ENCODE peak calls at places on chromosomes 7 and 10, in five cellular contexts. H is stomach, I is uterus, F is heart left ventricle, J is IMR-90. Z is an unnamed sample.

GRCh38 chr10:62895058-62895457 is 78.9 kb upstream of the EGR2 start:
- DNase-seq in H (no peak), I (no peak), F (no peak), J (peak; percentile 4), Z (no peak)

GRCh38 chr7:158950914-158951635 is 94.7 kb downstream of the DYNC2I1 start:
- DNase-seq in H (no peak), I (no peak), F (no peak), J (peak; percentile 5), Z (no peak)

GRCh38 chr7:47295606-47296005 is 286.3 kb downstream of the TNS3 start:
- DNase-seq in H (no peak), I (no peak), F (no peak), J (no peak), Z (no peak)

GRCh38 chr10:64059884-64060283 is 538.7 kb downstream of the REEP3 start:
- DNase-seq in H (no peak), I (no peak), F (no peak), J (no peak), Z (no peak)

GRCh38 chr10:129743738-129744133 is 220.3 kb downstream of the EBF3 start:
- DNase-seq in H (peak; percentile 14), I (peak; percentile 1), F (no peak), J (no peak), Z (no peak)

GRCh38 chr7:43554423-43554822 is 28.5 kb upstream of the STK17A start:
- DNase-seq in H (no peak), I (no peak), F (no peak), J (no peak), Z (no peak)

GRCh38 chr7:479115-479947 is 40.3 kb downstream of the PDGFA start:
- DNase-seq in H (no peak), I (no peak), F (no peak), J (peak; percentile 19), Z (no peak)

GRCh38 chr10:1155791-1156615 is 99.8 kb downstream of the WDR37 start:
- DNase-seq in H (peak; percentile 15), I (no peak), F (no peak), J (no peak), Z (no peak)

GRCh38 chr10:120705306-120705705 is 145.9 kb upstream of the WDR11 start:
- DNase-seq in H (no peak), I (no peak), F (no peak), J (no peak), Z (no peak)

GRCh38 chr10:113666682-113667252 is 2.9 kb upstream of the NRAP start:
- DNase-seq in H (no peak), I (no peak), F (no peak), J (peak; percentile 60), Z (no peak)

GRCh38 chr10:57018452-57018851 is 657.4 kb upstream of the ZWINT start:
- DNase-seq in H (no peak), I (no peak), F (no peak), J (no peak), Z (no peak)

GRCh38 chr7:9083837-9084236 is 650.4 kb downstream of the NXPH1 start:
- DNase-seq in H (no peak), I (no peak), F (no peak), J (no peak), Z (no peak)

GRCh38 chr10:77296534-77297369 is 340.9 kb downstream of the KCNMA1 start:
- DNase-seq in H (no peak), I (no peak), F (no peak), J (no peak), Z (no peak)

GRCh38 chr10:89165923-89166322 is 41.2 kb downstream of the CH25H start:
- DNase-seq in H (no peak), I (no peak), F (no peak), J (peak; percentile 83), Z (no peak)

GRCh38 chr7:131624536-131624935 is 68.1 kb upstream of the PODXL start:
- DNase-seq in H (no peak), I (no peak), F (no peak), J (no peak), Z (no peak)

GRCh38 chr10:25175527-25176420 is 973 bp downstream of the GPR158 start:
- DNase-seq in H (no peak), I (no peak), F (no peak), J (no peak), Z (peak; percentile 57)

GRCh38 chr7:97819161-97819560 is 53.0 kb downstream of the ASNS start:
- DNase-seq in H (no peak), I (no peak), F (no peak), J (no peak), Z (no peak)

GRCh38 chr10:80493482-80494021 is 39.4 kb downstream of the TSPAN14 start:
- DNase-seq in H (peak; percentile 20), I (no peak), F (no peak), J (no peak), Z (no peak)

GRCh38 chr10:119090026-119090808 is 9.6 kb upstream of the EIF3A start:
- DNase-seq in H (peak; percentile 24), I (no peak), F (no peak), J (no peak), Z (no peak)

GRCh38 chr7:152867482-152867833 is 107.9 kb downstream of the ACTR3B start:
- DNase-seq in H (no peak), I (no peak), F (no peak), J (no peak), Z (no peak)

GRCh38 chr10:84552478-84552877 is 224.1 kb downstream of the CCSER2 start:
- DNase-seq in H (no peak), I (no peak), F (no peak), J (no peak), Z (no peak)

GRCh38 chr7:99551767-99552463 is at the start of gene FAM200A:
- DNase-seq in H (peak; percentile 87), I (peak; percentile 88), F (peak; percentile 94), J (peak; percentile 95), Z (peak; percentile 91)

GRCh38 chr7:13044309-13044708 is 356.9 kb downstream of the ARL4A start:
- DNase-seq in H (no peak), I (no peak), F (no peak), J (no peak), Z (no peak)

GRCh38 chr10:59709472-59710125 is at the start of gene SLC16A9:
- DNase-seq in H (peak; percentile 44), I (peak; percentile 72), F (peak; percentile 54), J (peak; percentile 11), Z (peak; percentile 92)

GRCh38 chr10:49083256-49083655 is 32.1 kb downstream of the VSTM4 start:
- DNase-seq in H (no peak), I (peak; percentile 39), F (peak; percentile 47), J (no peak), Z (peak; percentile 62)

GRCh38 chr7:55552320-55553086 is 19.8 kb downstream of the VOPP1 start:
- DNase-seq in H (peak; percentile 62), I (peak; percentile 51), F (peak; percentile 59), J (peak; percentile 90), Z (peak; percentile 68)

GRCh38 chr7:151448261-151449252 is 8.6 kb upstream of the CRYGN start:
- DNase-seq in H (peak; percentile 75), I (peak; percentile 76), F (peak; percentile 66), J (peak; percentile 41), Z (peak; percentile 69)

GRCh38 chr7:2210551-2211258 is 22.0 kb downstream of the MAD1L1 start:
- DNase-seq in H (no peak), I (no peak), F (no peak), J (no peak), Z (no peak)
- H3K36me3 ChIP-seq in H (peaks cover 79% of the 10 kb centered on the region), I (no peaks in the 10 kb centered on the region), F (peaks cover 23% of the 10 kb centered on the region), J (peaks cover 44% of the 10 kb centered on the region), Z (peaks cover 30% of the 10 kb centered on the region)

GRCh38 chr10:87092861-87093460 is 1.7 kb downstream of the GLUD1 start:
- DNase-seq in H (no peak), I (no peak), F (no peak), J (peak; percentile 28), Z (peak; percentile 23)

GRCh38 chr10:87092356-87092860 is 2.2 kb downstream of the GLUD1 start:
- DNase-seq in H (no peak), I (no peak), F (no peak), J (peak; percentile 37), Z (no peak)

GRCh38 chr10:87094373-87095240 is at the start of the genes GLUD1 and SHLD2:
- DNase-seq in H (peak; percentile 92), I (peak; percentile 83), F (peak; percentile 95), J (peak; percentile 84), Z (peak; percentile 95)

GRCh38 chr10:87095241-87095945 is 387 bp downstream of the SHLD2 start:
- DNase-seq in H (peak; percentile 77), I (peak; percentile 71), F (peak; percentile 92), J (peak; percentile 80), Z (peak; percentile 86)

DNA sequence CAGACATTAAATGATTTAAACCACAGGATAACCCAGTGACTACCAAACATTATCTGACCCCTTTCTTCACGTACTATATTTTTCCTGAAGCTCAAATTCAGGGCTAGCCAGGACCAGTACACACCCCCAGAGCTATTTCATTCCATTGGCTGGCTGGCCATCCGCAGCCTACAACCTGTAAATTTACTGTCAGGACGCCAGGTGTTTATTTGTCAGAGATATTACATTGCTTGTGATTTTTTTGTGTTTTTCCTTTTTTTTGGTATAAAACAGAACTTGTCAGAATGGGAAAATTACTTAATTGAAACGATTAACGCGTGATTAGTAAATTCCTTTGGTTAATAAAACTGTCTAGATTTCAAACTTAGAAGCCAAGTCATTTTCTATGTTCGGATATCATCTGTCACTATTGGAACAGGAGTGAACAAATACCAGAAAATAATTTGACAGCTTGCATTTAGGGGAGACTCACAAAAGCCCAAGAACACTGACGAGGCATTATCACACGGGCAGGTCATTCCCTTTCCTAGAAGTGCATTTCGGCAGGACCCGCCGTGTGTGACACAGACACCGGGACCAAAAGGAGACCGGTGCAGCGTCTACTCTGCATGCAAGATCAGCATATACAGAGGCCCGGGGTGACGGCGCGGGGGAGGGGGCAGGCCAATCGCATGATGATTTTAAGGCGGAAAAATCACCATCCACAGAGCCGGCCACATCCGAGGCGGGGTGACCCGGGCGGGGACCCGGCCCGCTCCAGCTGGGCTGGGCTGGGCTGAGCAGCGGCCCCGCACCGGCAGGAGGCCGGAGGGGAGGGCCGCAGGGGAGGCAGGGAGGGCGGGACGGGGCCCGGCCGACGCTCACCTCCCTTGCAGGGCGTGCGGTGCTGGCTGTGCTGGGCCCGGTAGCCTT is 926 bp downstream of the GLUD1 start:
- DNase-seq in H (peak; percentile 63), I (peak; percentile 68), F (peak; percentile 69), J (peak; percentile 22), Z (peak; percentile 82)
- TF ChIP-seq POLR2A in H (no peak), I (no peak), F (no peak), J (peak; percentile 47), Z (no peak)

GRCh38 chr7:28984631-28985030 is 26.5 kb upstream of the TRIL start:
- DNase-seq in H (peak; percentile 44), I (peak; percentile 73), F (peak; percentile 74), J (peak; percentile 85), Z (peak; percentile 58)
- H3K36me3 ChIP-seq in H (no peaks in the 10 kb centered on the region), I (no peaks in the 10 kb centered on the region), F (no peaks in the 10 kb centered on the region), J (no peaks in the 10 kb centered on the region), Z (no peaks in the 10 kb centered on the region)

DNA sequence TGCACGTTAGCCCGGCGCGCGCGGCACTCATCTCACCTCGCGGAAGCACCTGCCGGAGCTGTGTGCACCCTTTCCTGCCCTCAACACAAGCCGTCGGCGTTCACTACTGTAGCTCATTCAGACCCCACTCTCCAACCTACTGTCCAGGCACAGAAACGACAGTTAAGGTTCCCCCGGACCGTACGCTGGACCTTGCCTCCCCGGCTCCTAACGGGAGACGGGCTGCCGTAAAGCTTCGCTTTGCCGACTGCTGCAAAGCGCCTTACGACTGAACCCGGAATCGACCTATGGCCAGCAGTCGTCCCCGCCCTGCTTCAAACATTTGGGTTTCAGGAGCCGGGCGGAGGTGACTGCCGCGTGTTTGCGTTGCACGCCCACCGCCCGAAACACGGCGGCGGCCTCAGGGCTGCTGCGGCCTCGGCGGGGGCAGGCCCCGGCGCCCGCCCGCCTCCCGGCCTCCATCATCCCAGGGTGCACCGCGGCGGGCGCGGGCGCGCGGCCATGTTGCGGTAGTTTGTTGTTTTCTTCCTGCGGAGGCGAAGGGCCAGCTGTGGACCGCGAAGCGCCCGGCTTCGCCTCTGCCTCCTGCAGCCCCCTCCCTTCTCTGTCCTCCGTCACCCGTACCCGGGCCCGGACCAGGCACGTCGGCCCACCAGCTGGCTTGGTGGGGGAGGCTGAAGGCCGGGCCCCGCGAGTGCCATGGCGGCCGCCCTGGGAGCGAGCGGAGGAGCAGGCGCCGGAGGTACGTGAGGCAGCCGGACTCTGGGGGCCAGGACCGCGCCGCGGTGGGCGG is at the start of gene RBM33:
- DNase-seq in H (peak; percentile 76), I (peak; percentile 63), F (peak; percentile 83), J (peak; percentile 83), Z (peak; percentile 68)
- TF ChIP-seq POLR2A in H (no peak), I (peak; percentile 47), F (peak; percentile 47), J (peak; percentile 83), Z (peak; percentile 48)

Z was measured in thyroid gland.